ENCODE peak calls at places on chromosomes 16 and 17, in five cellular contexts. L, K, S, M and I are unnamed samples.

GRCh38 chr16:8966781-8967436 is 3.2 kb upstream of the USP7 start:
- DNase-seq in L (no peak), K (peak), S (no peak), M (no peak), I (no peak)

GRCh38 chr16:80947708-80948615 is 58.7 kb downstream of the CMC2 start:
- DNase-seq in L (no peak), K (no peak), S (no peak), M (no peak), I (no peak)

GRCh38 chr16:23274968-23275367 is 27.1 kb upstream of the SCNN1B start:
- DNase-seq in L (no peak), K (no peak), S (no peak), M (no peak), I (no peak)

GRCh38 chr17:30243002-30243401 is 7.5 kb upstream of the SLC6A4 start:
- DNase-seq in L (no peak), K (no peak), S (no peak), M (no peak), I (no peak)

GRCh38 chr16:64545769-64546168 is 576.1 kb downstream of the CDH11 start:
- DNase-seq in L (no peak), K (no peak), S (no peak), M (no peak), I (no peak)

GRCh38 chr17:77490361-77491183 is 349.8 kb downstream of the SEC14L1 start:
- DNase-seq in L (no peak), K (no peak), S (no peak), M (no peak), I (no peak)

GRCh38 chr16:85333744-85334640 is 221.7 kb upstream of the CIBAR2 start:
- DNase-seq in L (no peak), K (no peak), S (no peak), M (no peak), I (no peak)

GRCh38 chr17:56913000-56913866 is 616 bp downstream of the TRIM25 start:
- DNase-seq in L (no peak), K (no peak), S (no peak), M (no peak), I (no peak)

GRCh38 chr16:924806-925205 is 46.0 kb downstream of the LMF1 start:
- DNase-seq in L (no peak), K (no peak), S (no peak), M (no peak), I (no peak)

GRCh38 chr17:18860161-18860972 is 2.4 kb downstream of the PRPSAP2 start:
- DNase-seq in L (no peak), K (no peak), S (no peak), M (no peak), I (no peak)

GRCh38 chr16:73064227-73064995 is 16.5 kb upstream of the ZFHX3 start:
- DNase-seq in L (no peak), K (no peak), S (no peak), M (no peak), I (no peak)

GRCh38 chr16:626787-627457 is 3.9 kb upstream of the WFIKKN1 start:
- DNase-seq in L (peak), K (no peak), S (no peak), M (no peak), I (no peak)

GRCh38 chr17:82613283-82614094 is 34.8 kb downstream of the WDR45B start:
- DNase-seq in L (no peak), K (no peak), S (no peak), M (no peak), I (no peak)

GRCh38 chr17:76772842-76773521 is 35.1 kb downstream of the MFSD11 start:
- DNase-seq in L (no peak), K (no peak), S (no peak), M (peak), I (peak)

GRCh38 chr17:79171152-79171551 is 96.5 kb downstream of the ENGASE start:
- DNase-seq in L (no peak), K (no peak), S (no peak), M (no peak), I (no peak)

GRCh38 chr17:34314279-34314678 is 5.0 kb upstream of the CCL8 start:
- DNase-seq in L (no peak), K (no peak), S (peak), M (no peak), I (no peak)
- TF ChIP-seq CTCF in L (no peak), K (no peak), S (no peak), M (no peak), I (no peak)

GRCh38 chr16:57209780-57210179 is 23.7 kb downstream of the RSPRY1 start:
- DNase-seq in L (no peak), K (no peak), S (no peak), M (no peak), I (no peak)

GRCh38 chr16:57208926-57209325 is 22.8 kb downstream of the RSPRY1 start:
- DNase-seq in L (no peak), K (no peak), S (no peak), M (no peak), I (no peak)

GRCh38 chr16:57202095-57202886 is 16.2 kb downstream of the RSPRY1 start:
- DNase-seq in L (no peak), K (no peak), S (peak), M (no peak), I (no peak)

GRCh38 chr16:57203451-57203850 is 17.3 kb downstream of the RSPRY1 start:
- DNase-seq in L (no peak), K (no peak), S (no peak), M (no peak), I (no peak)

DNA sequence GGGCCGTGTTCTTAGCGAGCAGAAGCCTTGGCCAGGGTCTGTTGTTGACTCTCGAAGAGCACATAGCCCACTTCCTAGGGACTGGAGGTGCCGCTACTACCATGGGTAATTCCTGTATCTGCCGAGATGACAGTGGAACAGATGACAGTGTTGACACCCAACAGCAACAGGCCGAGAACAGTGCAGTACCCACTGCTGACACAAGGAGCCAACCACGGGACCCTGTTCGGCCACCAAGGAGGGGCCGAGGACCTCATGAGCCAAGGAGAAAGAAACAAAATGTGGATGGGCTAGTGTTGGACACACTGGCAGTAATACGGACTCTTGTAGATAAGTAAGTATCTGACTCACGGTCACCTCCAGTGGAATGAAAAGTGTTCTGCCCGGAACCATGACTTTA is 18.5 kb downstream of the RSPRY1 start:
- DNase-seq in L (no peak), K (no peak), S (no peak), M (no peak), I (no peak)
- TF ChIP-seq CTCF in L (no peak), K (no peak), S (peak), M (no peak), I (peak)

GRCh38 chr16:84088695-84089395 is 27.9 kb downstream of the MBTPS1 start:
- DNase-seq in L (no peak), K (peak), S (peak), M (peak), I (no peak)
- TF ChIP-seq CTCF in L (no peak), K (peak), S (peak), M (peak), I (no peak)

DNA sequence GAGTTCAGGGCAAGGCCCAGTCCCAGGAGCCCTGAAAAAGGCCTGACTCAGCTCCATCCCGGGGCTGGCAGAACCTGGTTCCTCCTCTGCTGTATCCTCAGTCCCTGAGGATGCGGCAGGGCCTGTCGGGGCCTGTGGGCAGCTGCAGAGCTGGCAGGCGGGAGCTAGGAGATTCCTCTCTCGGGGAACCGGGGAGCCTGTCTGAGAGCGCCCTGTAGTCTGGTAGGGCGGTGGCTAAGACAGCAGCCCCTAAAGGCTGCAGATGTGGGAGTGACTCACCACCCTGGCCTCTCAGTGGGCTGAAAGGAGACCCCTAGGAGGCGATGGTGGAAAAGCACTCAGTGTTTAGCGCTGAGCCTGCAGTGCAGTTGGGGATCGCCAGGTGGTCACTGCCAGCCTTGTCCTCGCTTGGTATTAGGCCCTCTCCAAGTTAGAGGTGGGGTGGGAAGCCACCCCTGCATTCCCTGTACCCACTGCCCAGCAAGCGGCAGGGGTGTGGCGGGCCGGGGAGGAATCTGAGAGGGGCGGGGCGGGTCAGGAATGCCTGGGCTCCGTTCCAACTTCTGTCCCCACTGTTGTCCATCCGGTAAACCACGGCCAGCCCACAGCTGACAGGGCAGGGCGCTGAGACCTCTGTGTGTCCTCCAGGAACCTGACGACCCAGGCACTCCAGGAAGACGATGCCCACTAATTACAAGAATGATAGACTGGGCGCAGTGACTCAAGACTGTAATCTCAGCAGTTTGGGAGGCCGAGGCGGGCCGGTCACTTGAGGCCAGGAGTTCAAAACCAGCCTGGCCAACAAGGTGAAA is 29.5 kb upstream of the CDH1 start:
- DNase-seq in L (no peak), K (peak), S (no peak), M (no peak), I (peak)
- TF ChIP-seq CTCF in L (no peak), K (no peak), S (no peak), M (no peak), I (peak)

DNA sequence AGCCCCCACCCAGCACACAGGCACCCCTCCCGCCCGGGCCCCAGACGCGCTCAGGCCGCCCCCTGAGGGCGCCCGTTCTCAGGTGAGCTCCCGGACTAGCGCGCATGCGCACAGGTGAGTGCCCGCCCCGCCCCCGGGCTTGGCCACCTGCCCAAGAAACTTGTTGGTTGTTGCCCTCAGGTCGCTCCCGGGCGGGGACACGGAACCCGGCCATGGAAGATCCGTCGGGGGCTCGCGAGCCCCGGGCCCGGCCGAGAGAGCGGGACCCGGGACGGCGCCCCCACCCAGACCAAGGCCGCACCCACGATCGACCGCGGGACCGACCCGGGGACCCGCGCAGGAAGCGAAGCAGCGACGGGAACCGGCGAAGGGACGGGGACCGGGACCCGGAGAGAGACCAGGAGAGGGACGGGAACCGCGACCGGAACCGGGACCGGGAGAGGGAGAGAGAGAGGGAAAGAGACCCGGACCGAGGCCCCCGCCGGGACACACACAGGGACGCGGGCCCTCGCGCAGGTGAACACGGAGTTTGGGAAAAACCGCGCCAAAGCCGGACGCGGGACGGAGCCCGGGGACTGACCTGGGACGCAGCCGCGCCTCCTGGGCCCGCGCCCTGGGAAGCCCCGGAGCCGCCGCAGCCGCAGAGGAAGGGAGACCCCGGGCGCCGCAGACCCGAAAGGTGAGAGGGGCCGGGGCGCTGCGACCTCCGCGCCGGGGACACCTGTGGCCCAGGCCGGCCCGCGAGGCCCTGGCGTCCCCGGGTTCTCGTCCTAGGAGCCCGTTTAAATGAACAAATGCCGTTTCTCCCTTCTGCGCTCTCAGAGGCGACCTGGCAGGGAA is at the start of gene MARVELD3:
- DNase-seq in L (no peak), K (peak), S (peak), M (peak), I (peak)
- TF ChIP-seq CTCF in L (no peak), K (peak), S (peak), M (no peak), I (no peak)